ENCODE peak calls at places on chromosomes 7 and 10, in six cellular contexts. One of them, this sample, is unnamed.

GRCh38 chr10:60942604-60943269 is 1.2 kb downstream of the RHOBTB1 start:
- DNase-seq in GM10248: peak
- DNase-seq in caudate nucleus: peak
- DNase-seq in left lung: peak
- DNase-seq in CD4-positive, CD25-positive, alpha-beta regulatory T cell: no peak
- DNase-seq in foreskin keratinocyte: peak
- DNase-seq in this sample: peak

GRCh38 chr10:33237736-33238624 is 96.5 kb downstream of the NRP1 start:
- DNase-seq in GM10248: no peak
- DNase-seq in caudate nucleus: no peak
- DNase-seq in left lung: no peak
- DNase-seq in CD4-positive, CD25-positive, alpha-beta regulatory T cell: no peak
- DNase-seq in foreskin keratinocyte: peak
- DNase-seq in this sample: no peak

GRCh38 chr10:86216886-86217285 is 149.7 kb downstream of the GRID1 start:
- DNase-seq in GM10248: no peak
- DNase-seq in caudate nucleus: no peak
- DNase-seq in left lung: no peak
- DNase-seq in CD4-positive, CD25-positive, alpha-beta regulatory T cell: no peak
- DNase-seq in foreskin keratinocyte: no peak
- DNase-seq in this sample: no peak

GRCh38 chr10:93154531-93154930 is 80.8 kb downstream of the CYP26A1 start:
- DNase-seq in GM10248: no peak
- DNase-seq in caudate nucleus: no peak
- DNase-seq in left lung: no peak
- DNase-seq in CD4-positive, CD25-positive, alpha-beta regulatory T cell: no peak
- DNase-seq in foreskin keratinocyte: peak
- DNase-seq in this sample: no peak

GRCh38 chr10:86651021-86651471 is 3.3 kb upstream of the OPN4 start:
- DNase-seq in GM10248: no peak
- DNase-seq in caudate nucleus: no peak
- DNase-seq in left lung: no peak
- DNase-seq in CD4-positive, CD25-positive, alpha-beta regulatory T cell: no peak
- DNase-seq in foreskin keratinocyte: no peak
- DNase-seq in this sample: no peak

GRCh38 chr10:3435671-3436070 is 263.1 kb upstream of the PITRM1 start:
- DNase-seq in GM10248: no peak
- DNase-seq in caudate nucleus: no peak
- DNase-seq in left lung: no peak
- DNase-seq in CD4-positive, CD25-positive, alpha-beta regulatory T cell: no peak
- DNase-seq in foreskin keratinocyte: no peak
- DNase-seq in this sample: no peak

GRCh38 chr10:63935705-63936104 is 414.5 kb downstream of the REEP3 start:
- DNase-seq in GM10248: no peak
- DNase-seq in caudate nucleus: no peak
- DNase-seq in left lung: no peak
- DNase-seq in CD4-positive, CD25-positive, alpha-beta regulatory T cell: no peak
- DNase-seq in foreskin keratinocyte: peak
- DNase-seq in this sample: no peak

GRCh38 chr7:66352071-66352470 is 146.9 kb downstream of the TPST1 start:
- DNase-seq in GM10248: peak
- DNase-seq in caudate nucleus: no peak
- DNase-seq in left lung: no peak
- DNase-seq in CD4-positive, CD25-positive, alpha-beta regulatory T cell: no peak
- DNase-seq in foreskin keratinocyte: peak
- DNase-seq in this sample: no peak

GRCh38 chr10:116892873-116893685 is 43.8 kb downstream of the ENO4 start:
- DNase-seq in GM10248: no peak
- DNase-seq in caudate nucleus: no peak
- DNase-seq in left lung: no peak
- DNase-seq in CD4-positive, CD25-positive, alpha-beta regulatory T cell: no peak
- DNase-seq in foreskin keratinocyte: no peak
- DNase-seq in this sample: no peak

GRCh38 chr10:1290071-1290471 is 233.9 kb downstream of the WDR37 start:
- DNase-seq in GM10248: no peak
- DNase-seq in caudate nucleus: no peak
- DNase-seq in left lung: no peak
- DNase-seq in CD4-positive, CD25-positive, alpha-beta regulatory T cell: no peak
- DNase-seq in foreskin keratinocyte: peak
- DNase-seq in this sample: no peak

GRCh38 chr7:150388709-150389531 is 9.8 kb downstream of the ZNF775 start:
- DNase-seq in GM10248: no peak
- DNase-seq in caudate nucleus: peak
- DNase-seq in left lung: peak
- DNase-seq in CD4-positive, CD25-positive, alpha-beta regulatory T cell: no peak
- DNase-seq in foreskin keratinocyte: no peak
- DNase-seq in this sample: peak

GRCh38 chr7:50347693-50348092 is 43.2 kb downstream of the IKZF1 start:
- DNase-seq in GM10248: no peak
- DNase-seq in caudate nucleus: no peak
- DNase-seq in left lung: no peak
- DNase-seq in CD4-positive, CD25-positive, alpha-beta regulatory T cell: no peak
- DNase-seq in foreskin keratinocyte: no peak
- DNase-seq in this sample: no peak

GRCh38 chr10:8946451-8946850 is 892.0 kb downstream of the GATA3 start:
- DNase-seq in GM10248: no peak
- DNase-seq in caudate nucleus: no peak
- DNase-seq in left lung: no peak
- DNase-seq in CD4-positive, CD25-positive, alpha-beta regulatory T cell: no peak
- DNase-seq in foreskin keratinocyte: no peak
- DNase-seq in this sample: no peak

GRCh38 chr7:40507166-40507565 is 372.4 kb downstream of the SUGCT start:
- DNase-seq in GM10248: peak
- DNase-seq in caudate nucleus: no peak
- DNase-seq in left lung: no peak
- DNase-seq in CD4-positive, CD25-positive, alpha-beta regulatory T cell: no peak
- DNase-seq in foreskin keratinocyte: no peak
- DNase-seq in this sample: no peak

GRCh38 chr7:94303736-94304135 is 91.0 kb upstream of the COL1A2 start:
- DNase-seq in GM10248: no peak
- DNase-seq in caudate nucleus: no peak
- DNase-seq in left lung: peak
- DNase-seq in CD4-positive, CD25-positive, alpha-beta regulatory T cell: no peak
- DNase-seq in foreskin keratinocyte: no peak
- DNase-seq in this sample: no peak

GRCh38 chr10:34343764-34344163 is 471.3 kb downstream of the PARD3 start:
- DNase-seq in GM10248: no peak
- DNase-seq in caudate nucleus: no peak
- DNase-seq in left lung: no peak
- DNase-seq in CD4-positive, CD25-positive, alpha-beta regulatory T cell: no peak
- DNase-seq in foreskin keratinocyte: peak
- DNase-seq in this sample: no peak

GRCh38 chr10:25125151-25125550 is 49.6 kb upstream of the GPR158 start:
- DNase-seq in GM10248: no peak
- DNase-seq in caudate nucleus: peak
- DNase-seq in left lung: no peak
- DNase-seq in CD4-positive, CD25-positive, alpha-beta regulatory T cell: no peak
- DNase-seq in foreskin keratinocyte: peak
- DNase-seq in this sample: no peak

GRCh38 chr10:34705563-34705962 is 109.5 kb downstream of the PARD3 start:
- DNase-seq in GM10248: no peak
- DNase-seq in caudate nucleus: no peak
- DNase-seq in left lung: no peak
- DNase-seq in CD4-positive, CD25-positive, alpha-beta regulatory T cell: no peak
- DNase-seq in foreskin keratinocyte: no peak
- DNase-seq in this sample: no peak

GRCh38 chr7:135761751-135762488 is 13.3 kb upstream of the FAM180A start:
- DNase-seq in GM10248: no peak
- DNase-seq in caudate nucleus: no peak
- DNase-seq in left lung: no peak
- DNase-seq in CD4-positive, CD25-positive, alpha-beta regulatory T cell: no peak
- DNase-seq in foreskin keratinocyte: peak
- DNase-seq in this sample: peak

GRCh38 chr7:47534322-47535032 is 47.4 kb downstream of the TNS3 start:
- DNase-seq in GM10248: no peak
- DNase-seq in caudate nucleus: no peak
- DNase-seq in left lung: no peak
- DNase-seq in CD4-positive, CD25-positive, alpha-beta regulatory T cell: no peak
- DNase-seq in foreskin keratinocyte: peak
- DNase-seq in this sample: no peak

GRCh38 chr10:18044976-18045720 is 93.4 kb downstream of the SLC39A12 start:
- DNase-seq in GM10248: no peak
- DNase-seq in caudate nucleus: no peak
- DNase-seq in left lung: no peak
- DNase-seq in CD4-positive, CD25-positive, alpha-beta regulatory T cell: no peak
- DNase-seq in foreskin keratinocyte: no peak
- DNase-seq in this sample: no peak

GRCh38 chr7:99040104-99040958 is 103.6 kb downstream of the SMURF1 start:
- DNase-seq in GM10248: peak
- DNase-seq in caudate nucleus: peak
- DNase-seq in left lung: peak
- DNase-seq in CD4-positive, CD25-positive, alpha-beta regulatory T cell: peak
- DNase-seq in foreskin keratinocyte: peak
- DNase-seq in this sample: peak

GRCh38 chr10:86828145-86828544 is 71.7 kb downstream of the BMPR1A start:
- DNase-seq in GM10248: no peak
- DNase-seq in caudate nucleus: no peak
- DNase-seq in left lung: no peak
- DNase-seq in CD4-positive, CD25-positive, alpha-beta regulatory T cell: no peak
- DNase-seq in foreskin keratinocyte: no peak
- DNase-seq in this sample: no peak

GRCh38 chr10:27742926-27743735 is 2.5 kb downstream of the MKX start:
- DNase-seq in GM10248: peak
- DNase-seq in caudate nucleus: no peak
- DNase-seq in left lung: peak
- DNase-seq in CD4-positive, CD25-positive, alpha-beta regulatory T cell: no peak
- DNase-seq in foreskin keratinocyte: peak
- DNase-seq in this sample: no peak

GRCh38 chr10:77091745-77092144 is 545.9 kb downstream of the KCNMA1 start:
- DNase-seq in GM10248: no peak
- DNase-seq in caudate nucleus: no peak
- DNase-seq in left lung: no peak
- DNase-seq in CD4-positive, CD25-positive, alpha-beta regulatory T cell: no peak
- DNase-seq in foreskin keratinocyte: no peak
- DNase-seq in this sample: no peak

This sample was measured in substantia nigra.